ENCODE peak calls at places on chromosomes 6 and 20, in eight cellular contexts. One of them, this sample, is unnamed.

GRCh38 chr6:169291639-169292339 is 38.1 kb upstream of the THBS2 start:
- DNase-seq in CD8-positive, alpha-beta memory T cell: no peak
- DNase-seq in esophagus squamous epithelium: no peak
- DNase-seq in fibroblast of lung: no peak
- DNase-seq in transverse colon: no peak
- DNase-seq in uterus: no peak
- DNase-seq in GM23248: peak; percentile 36
- DNase-seq in DND-41: no peak
- DNase-seq in this sample: no peak

GRCh38 chr20:8616792-8617191 is 452.1 kb upstream of the PLCB4 start:
- DNase-seq in CD8-positive, alpha-beta memory T cell: no peak
- DNase-seq in esophagus squamous epithelium: no peak
- DNase-seq in fibroblast of lung: peak; percentile 70
- DNase-seq in transverse colon: no peak
- DNase-seq in uterus: no peak
- DNase-seq in GM23248: peak; percentile 53
- DNase-seq in DND-41: no peak
- DNase-seq in this sample: no peak

GRCh38 chr6:33993653-33994052 is 152.2 kb downstream of the GRM4 start:
- DNase-seq in CD8-positive, alpha-beta memory T cell: no peak
- DNase-seq in esophagus squamous epithelium: no peak
- DNase-seq in fibroblast of lung: no peak
- DNase-seq in transverse colon: peak; percentile 5
- DNase-seq in uterus: no peak
- DNase-seq in GM23248: no peak
- DNase-seq in DND-41: no peak
- DNase-seq in this sample: no peak

GRCh38 chr6:26187981-26188635 is 100.9 kb downstream of the HFE start:
- DNase-seq in CD8-positive, alpha-beta memory T cell: peak; percentile 27
- DNase-seq in esophagus squamous epithelium: no peak
- DNase-seq in fibroblast of lung: peak; percentile 68
- DNase-seq in transverse colon: peak; percentile 48
- DNase-seq in uterus: no peak
- DNase-seq in GM23248: peak; percentile 78
- DNase-seq in DND-41: no peak
- DNase-seq in this sample: peak; percentile 23

GRCh38 chr6:160132776-160133338 is 11.2 kb downstream of the SLC22A1 start:
- DNase-seq in CD8-positive, alpha-beta memory T cell: no peak
- DNase-seq in esophagus squamous epithelium: no peak
- DNase-seq in fibroblast of lung: no peak
- DNase-seq in transverse colon: no peak
- DNase-seq in uterus: no peak
- DNase-seq in GM23248: peak; percentile 60
- DNase-seq in DND-41: no peak
- DNase-seq in this sample: no peak

GRCh38 chr6:93424303-93425064 is 5.1 kb upstream of the EPHA7 start:
- DNase-seq in CD8-positive, alpha-beta memory T cell: no peak
- DNase-seq in esophagus squamous epithelium: no peak
- DNase-seq in fibroblast of lung: peak; percentile 46
- DNase-seq in transverse colon: no peak
- DNase-seq in uterus: no peak
- DNase-seq in GM23248: peak; percentile 30
- DNase-seq in DND-41: no peak
- DNase-seq in this sample: no peak

GRCh38 chr20:16929756-16930155 is 181.6 kb downstream of the OTOR start:
- DNase-seq in CD8-positive, alpha-beta memory T cell: no peak
- DNase-seq in esophagus squamous epithelium: no peak
- DNase-seq in fibroblast of lung: no peak
- DNase-seq in transverse colon: no peak
- DNase-seq in uterus: no peak
- DNase-seq in GM23248: peak; percentile 80
- DNase-seq in DND-41: no peak
- DNase-seq in this sample: no peak

GRCh38 chr20:4699216-4699615 is 22.5 kb upstream of the PRND start:
- DNase-seq in CD8-positive, alpha-beta memory T cell: no peak
- DNase-seq in esophagus squamous epithelium: no peak
- DNase-seq in fibroblast of lung: no peak
- DNase-seq in transverse colon: no peak
- DNase-seq in uterus: no peak
- DNase-seq in GM23248: no peak
- DNase-seq in DND-41: no peak
- DNase-seq in this sample: no peak

GRCh38 chr20:32474967-32475819 is 109.9 kb downstream of the NOL4L start:
- DNase-seq in CD8-positive, alpha-beta memory T cell: no peak
- DNase-seq in esophagus squamous epithelium: no peak
- DNase-seq in fibroblast of lung: peak; percentile 97
- DNase-seq in transverse colon: peak; percentile 94
- DNase-seq in uterus: peak; percentile 93
- DNase-seq in GM23248: peak; percentile 95
- DNase-seq in DND-41: no peak
- DNase-seq in this sample: no peak

GRCh38 chr6:74137910-74138309 is 441.9 kb downstream of the CD109 start:
- DNase-seq in CD8-positive, alpha-beta memory T cell: no peak
- DNase-seq in esophagus squamous epithelium: no peak
- DNase-seq in fibroblast of lung: peak; percentile 85
- DNase-seq in transverse colon: no peak
- DNase-seq in uterus: no peak
- DNase-seq in GM23248: peak; percentile 83
- DNase-seq in DND-41: no peak
- DNase-seq in this sample: no peak

GRCh38 chr6:108145639-108146038 is 20.2 kb upstream of the NR2E1 start:
- DNase-seq in CD8-positive, alpha-beta memory T cell: no peak
- DNase-seq in esophagus squamous epithelium: no peak
- DNase-seq in fibroblast of lung: no peak
- DNase-seq in transverse colon: no peak
- DNase-seq in uterus: no peak
- DNase-seq in GM23248: no peak
- DNase-seq in DND-41: no peak
- DNase-seq in this sample: no peak

GRCh38 chr6:104486003-104486402 is 373.7 kb downstream of the HACE1 start:
- DNase-seq in CD8-positive, alpha-beta memory T cell: no peak
- DNase-seq in esophagus squamous epithelium: no peak
- DNase-seq in fibroblast of lung: no peak
- DNase-seq in transverse colon: no peak
- DNase-seq in uterus: no peak
- DNase-seq in GM23248: no peak
- DNase-seq in DND-41: no peak
- DNase-seq in this sample: no peak

GRCh38 chr20:34710568-34710839 is 6.4 kb downstream of the TP53INP2 start:
- DNase-seq in CD8-positive, alpha-beta memory T cell: no peak
- DNase-seq in esophagus squamous epithelium: no peak
- DNase-seq in fibroblast of lung: no peak
- DNase-seq in transverse colon: no peak
- DNase-seq in uterus: no peak
- DNase-seq in GM23248: no peak
- DNase-seq in DND-41: no peak
- DNase-seq in this sample: no peak

GRCh38 chr20:58971429-58971828 is 9.6 kb upstream of the NELFCD start:
- DNase-seq in CD8-positive, alpha-beta memory T cell: no peak
- DNase-seq in esophagus squamous epithelium: no peak
- DNase-seq in fibroblast of lung: no peak
- DNase-seq in transverse colon: no peak
- DNase-seq in uterus: no peak
- DNase-seq in GM23248: no peak
- DNase-seq in DND-41: no peak
- DNase-seq in this sample: no peak

GRCh38 chr20:53080969-53081871 is 109.1 kb downstream of the TSHZ2 start:
- DNase-seq in CD8-positive, alpha-beta memory T cell: no peak
- DNase-seq in esophagus squamous epithelium: no peak
- DNase-seq in fibroblast of lung: peak; percentile 69
- DNase-seq in transverse colon: peak; percentile 20
- DNase-seq in uterus: no peak
- DNase-seq in GM23248: peak; percentile 38
- DNase-seq in DND-41: no peak
- DNase-seq in this sample: no peak

GRCh38 chr6:154432533-154433476 is 76.2 kb upstream of the IPCEF1 start:
- DNase-seq in CD8-positive, alpha-beta memory T cell: no peak
- DNase-seq in esophagus squamous epithelium: no peak
- DNase-seq in fibroblast of lung: peak; percentile 21
- DNase-seq in transverse colon: no peak
- DNase-seq in uterus: no peak
- DNase-seq in GM23248: peak; percentile 6
- DNase-seq in DND-41: no peak
- DNase-seq in this sample: no peak

GRCh38 chr6:154430494-154430919 is 73.9 kb upstream of the IPCEF1 start:
- DNase-seq in CD8-positive, alpha-beta memory T cell: no peak
- DNase-seq in esophagus squamous epithelium: no peak
- DNase-seq in fibroblast of lung: no peak
- DNase-seq in transverse colon: no peak
- DNase-seq in uterus: no peak
- DNase-seq in GM23248: no peak
- DNase-seq in DND-41: no peak
- DNase-seq in this sample: no peak

GRCh38 chr6:154434662-154435061 is 75.8 kb downstream of the CNKSR3 start:
- DNase-seq in CD8-positive, alpha-beta memory T cell: no peak
- DNase-seq in esophagus squamous epithelium: no peak
- DNase-seq in fibroblast of lung: no peak
- DNase-seq in transverse colon: no peak
- DNase-seq in uterus: no peak
- DNase-seq in GM23248: no peak
- DNase-seq in DND-41: no peak
- DNase-seq in this sample: no peak

GRCh38 chr6:154435400-154435945 is 75.0 kb downstream of the CNKSR3 start:
- DNase-seq in CD8-positive, alpha-beta memory T cell: no peak
- DNase-seq in esophagus squamous epithelium: no peak
- DNase-seq in fibroblast of lung: no peak
- DNase-seq in transverse colon: no peak
- DNase-seq in uterus: no peak
- DNase-seq in GM23248: no peak
- DNase-seq in DND-41: no peak
- DNase-seq in this sample: no peak

DNA sequence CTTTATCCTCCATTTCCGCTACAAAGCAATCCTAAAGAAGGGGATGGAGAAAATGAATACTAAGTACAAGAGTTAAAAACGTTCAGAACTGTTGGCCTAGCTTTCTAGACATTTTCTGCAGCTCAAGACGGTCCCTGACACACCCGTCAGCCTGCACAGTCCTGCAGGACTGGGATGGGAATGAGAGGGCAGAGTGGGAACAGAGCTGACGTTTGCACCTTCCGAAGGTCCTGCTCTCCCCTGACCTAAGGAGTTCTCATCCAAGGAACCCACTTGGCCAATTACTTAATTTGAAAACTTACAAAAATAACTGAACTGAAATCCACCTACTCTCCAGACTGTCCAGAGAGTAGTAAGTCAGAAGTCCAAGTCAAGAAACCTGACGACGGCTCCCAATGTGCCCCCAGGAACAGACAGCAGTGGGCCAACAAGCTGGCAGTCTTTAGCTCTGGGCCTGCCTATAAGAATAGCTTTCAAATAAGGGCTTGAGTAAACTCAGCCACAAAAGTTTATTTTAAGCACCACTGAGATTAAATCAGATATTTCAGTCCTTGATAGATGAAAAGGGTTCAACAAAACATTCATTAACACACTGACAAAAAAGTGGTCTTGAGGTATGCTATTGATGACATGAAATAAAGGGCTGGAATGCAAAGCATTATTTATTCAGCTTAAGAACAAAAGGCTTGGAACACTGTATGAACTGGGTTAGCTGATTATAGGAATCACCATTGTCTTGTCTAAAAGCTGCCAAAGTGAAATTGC is 76.8 kb downstream of the CNKSR3 start:
- DNase-seq in CD8-positive, alpha-beta memory T cell: no peak
- DNase-seq in esophagus squamous epithelium: no peak
- DNase-seq in fibroblast of lung: no peak
- DNase-seq in transverse colon: no peak
- DNase-seq in uterus: no peak
- DNase-seq in GM23248: no peak
- DNase-seq in DND-41: no peak
- DNase-seq in this sample: no peak
- H3K4me1 ChIP-seq in CD8-positive, alpha-beta memory T cell: no peaks in the 10 kb centered on the region
- H3K4me1 ChIP-seq in esophagus squamous epithelium: no peaks in the 10 kb centered on the region
- H3K4me1 ChIP-seq in fibroblast of lung: peaks cover 2% of the 10 kb centered on the region
- H3K4me1 ChIP-seq in transverse colon: peaks cover 10% of the 10 kb centered on the region
- H3K4me1 ChIP-seq in uterus: no peaks in the 10 kb centered on the region
- H3K4me1 ChIP-seq in GM23248: peaks cover 17% of the 10 kb centered on the region
- H3K4me1 ChIP-seq in DND-41: no peaks in the 10 kb centered on the region
- H3K4me1 ChIP-seq in this sample: no peaks in the 10 kb centered on the region

GRCh38 chr6:83368582-83368981 is 62.3 kb downstream of the ME1 start:
- DNase-seq in CD8-positive, alpha-beta memory T cell: no peak
- DNase-seq in esophagus squamous epithelium: no peak
- DNase-seq in fibroblast of lung: no peak
- DNase-seq in transverse colon: no peak
- DNase-seq in uterus: no peak
- DNase-seq in GM23248: no peak
- DNase-seq in DND-41: no peak
- DNase-seq in this sample: no peak
- H3K27me3 ChIP-seq in CD8-positive, alpha-beta memory T cell: no peaks in the 10 kb centered on the region
- H3K27me3 ChIP-seq in esophagus squamous epithelium: no peaks in the 10 kb centered on the region
- H3K27me3 ChIP-seq in fibroblast of lung: no peaks in the 10 kb centered on the region
- H3K27me3 ChIP-seq in transverse colon: no peaks in the 10 kb centered on the region
- H3K27me3 ChIP-seq in uterus: no peaks in the 10 kb centered on the region
- H3K27me3 ChIP-seq in GM23248: no peaks in the 10 kb centered on the region
- H3K27me3 ChIP-seq in DND-41: no peaks in the 10 kb centered on the region
- H3K27me3 ChIP-seq in this sample: no peaks in the 10 kb centered on the region

DNA sequence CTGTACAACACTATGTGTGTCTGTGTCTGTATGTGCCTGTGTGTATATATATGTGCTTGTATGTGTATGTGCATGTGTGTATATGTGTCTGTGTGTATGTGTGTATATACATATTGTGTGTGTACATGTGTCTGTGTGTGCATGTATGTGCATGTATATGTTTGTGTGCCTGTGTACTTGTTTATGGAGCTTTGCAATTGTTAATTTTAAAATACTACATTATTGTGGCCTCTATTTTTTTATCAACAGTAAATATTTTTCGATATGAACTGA is 105.7 kb upstream of the CST7 start:
- DNase-seq in CD8-positive, alpha-beta memory T cell: no peak
- DNase-seq in esophagus squamous epithelium: no peak
- DNase-seq in fibroblast of lung: no peak
- DNase-seq in transverse colon: no peak
- DNase-seq in uterus: no peak
- DNase-seq in GM23248: no peak
- DNase-seq in DND-41: no peak
- DNase-seq in this sample: no peak
- H3K4me1 ChIP-seq in CD8-positive, alpha-beta memory T cell: no peaks in the 10 kb centered on the region
- H3K4me1 ChIP-seq in esophagus squamous epithelium: no peaks in the 10 kb centered on the region
- H3K4me1 ChIP-seq in fibroblast of lung: no peaks in the 10 kb centered on the region
- H3K4me1 ChIP-seq in transverse colon: no peaks in the 10 kb centered on the region
- H3K4me1 ChIP-seq in uterus: no peaks in the 10 kb centered on the region
- H3K4me1 ChIP-seq in GM23248: peaks cover 14% of the 10 kb centered on the region
- H3K4me1 ChIP-seq in DND-41: no peaks in the 10 kb centered on the region
- H3K4me1 ChIP-seq in this sample: no peaks in the 10 kb centered on the region

DNA sequence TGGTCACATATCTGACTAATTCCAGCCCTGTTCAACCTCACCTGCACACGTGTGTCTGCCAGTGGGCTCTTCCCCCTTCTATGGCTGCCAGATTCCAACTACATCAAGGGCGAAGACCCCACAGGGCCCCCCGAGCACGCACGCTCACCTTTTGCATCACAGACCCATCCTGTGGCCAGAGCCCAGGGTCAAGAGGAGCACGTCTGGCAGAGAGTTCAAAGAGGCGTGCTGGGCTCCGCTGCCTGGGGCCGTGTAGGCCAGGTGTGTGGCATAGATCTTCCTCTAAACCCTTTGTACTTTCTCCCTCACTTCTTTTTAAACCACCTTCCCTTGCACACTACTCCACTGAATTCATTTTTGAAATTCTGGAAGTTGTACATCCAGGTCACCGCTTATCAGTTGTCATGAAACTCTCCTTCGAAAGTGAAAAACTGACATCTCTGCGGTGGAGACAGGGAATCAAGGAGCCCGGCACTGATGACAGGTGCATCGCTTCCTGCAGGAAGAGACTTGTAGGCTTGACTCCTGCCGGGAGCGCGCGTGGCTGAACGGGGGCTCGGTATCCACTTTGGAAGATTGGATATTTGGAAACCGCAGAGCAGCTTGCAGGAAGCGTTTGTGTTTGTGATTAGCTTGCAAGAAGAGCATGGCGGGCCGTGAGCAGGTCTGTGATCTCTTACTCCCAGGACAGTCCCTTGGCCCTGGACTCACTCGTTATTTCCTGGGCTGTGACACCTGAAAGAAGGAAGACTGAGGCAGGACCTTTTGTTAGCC is 397.2 kb downstream of the CDH4 start:
- DNase-seq in CD8-positive, alpha-beta memory T cell: no peak
- DNase-seq in esophagus squamous epithelium: no peak
- DNase-seq in fibroblast of lung: no peak
- DNase-seq in transverse colon: no peak
- DNase-seq in uterus: no peak
- DNase-seq in GM23248: no peak
- DNase-seq in DND-41: no peak
- DNase-seq in this sample: no peak
- H3K27me3 ChIP-seq in CD8-positive, alpha-beta memory T cell: no peaks in the 10 kb centered on the region
- H3K27me3 ChIP-seq in esophagus squamous epithelium: no peaks in the 10 kb centered on the region
- H3K27me3 ChIP-seq in fibroblast of lung: no peaks in the 10 kb centered on the region
- H3K27me3 ChIP-seq in transverse colon: no peaks in the 10 kb centered on the region
- H3K27me3 ChIP-seq in uterus: no peaks in the 10 kb centered on the region
- H3K27me3 ChIP-seq in GM23248: no peaks in the 10 kb centered on the region
- H3K27me3 ChIP-seq in DND-41: peaks cover 10% of the 10 kb centered on the region
- H3K27me3 ChIP-seq in this sample: no peaks in the 10 kb centered on the region

This sample was measured in effector memory CD4-positive, alpha-beta T cell.